ENCODE peak calls at places on chromosome 10, in five cellular contexts. G is lower lobe of right lung, J is cardiac muscle cell, D is heart right ventricle, R is adrenal gland. H is an unnamed sample.

GRCh38 chr10:89644967-89645741 is at the start of gene PANK1:
- DNase-seq in D (peak), J (peak), G (peak), R (peak), H (peak)

GRCh38 chr10:96334888-96335526 is 23.8 kb downstream of the OPALIN start:
- DNase-seq in R (no peak), J (peak), G (no peak), D (peak), H (no peak)

GRCh38 chr10:52409928-52410327 is 95.8 kb downstream of the DKK1 start:
- DNase-seq in J (no peak), D (no peak), R (no peak), G (no peak), H (no peak)

GRCh38 chr10:47182934-47183725 is 116.9 kb upstream of the GDF10 start:
- DNase-seq in R (no peak), D (no peak), J (no peak), G (no peak), H (no peak)

GRCh38 chr10:78401882-78402367 is 368.3 kb downstream of the RPS24 start:
- DNase-seq in D (peak), J (peak), G (no peak), R (no peak), H (no peak)

GRCh38 chr10:61992683-61993629 is 91.5 kb downstream of the ARID5B start:
- DNase-seq in D (peak), J (no peak), G (peak), R (peak), H (peak)

GRCh38 chr10:58956926-58957325 is 219.5 kb upstream of the PHYHIPL start:
- DNase-seq in G (no peak), R (no peak), J (no peak), D (no peak), H (no peak)

GRCh38 chr10:66925896-66926719 is at the start of gene LRRTM3:
- DNase-seq in D (peak), G (no peak), R (peak), J (peak), H (peak)

GRCh38 chr10:75043256-75044121 is 68.0 kb upstream of the SAMD8 start:
- DNase-seq in R (no peak), J (no peak), D (no peak), G (no peak), H (no peak)

GRCh38 chr10:42827201-42827600 is 44.6 kb downstream of the BMS1 start:
- DNase-seq in G (no peak), R (no peak), D (no peak), J (no peak), H (no peak)
- TF ChIP-seq CTCF in G (no peak), R (no peak), D (no peak), J (no peak), H (no peak)

GRCh38 chr10:132464256-132465192 is 67.5 kb downstream of the PWWP2B start:
- DNase-seq in D (peak), R (peak), G (peak), J (peak), H (peak)

GRCh38 chr10:132461683-132462231 is 64.8 kb downstream of the PWWP2B start:
- DNase-seq in J (no peak), D (no peak), R (no peak), G (peak), H (no peak)

GRCh38 chr10:132463333-132464255 is 66.6 kb downstream of the PWWP2B start:
- DNase-seq in D (no peak), R (no peak), G (no peak), J (no peak), H (no peak)

GRCh38 chr10:132461103-132461682 is 64.2 kb downstream of the PWWP2B start:
- DNase-seq in R (no peak), D (no peak), G (no peak), J (no peak), H (no peak)

DNA sequence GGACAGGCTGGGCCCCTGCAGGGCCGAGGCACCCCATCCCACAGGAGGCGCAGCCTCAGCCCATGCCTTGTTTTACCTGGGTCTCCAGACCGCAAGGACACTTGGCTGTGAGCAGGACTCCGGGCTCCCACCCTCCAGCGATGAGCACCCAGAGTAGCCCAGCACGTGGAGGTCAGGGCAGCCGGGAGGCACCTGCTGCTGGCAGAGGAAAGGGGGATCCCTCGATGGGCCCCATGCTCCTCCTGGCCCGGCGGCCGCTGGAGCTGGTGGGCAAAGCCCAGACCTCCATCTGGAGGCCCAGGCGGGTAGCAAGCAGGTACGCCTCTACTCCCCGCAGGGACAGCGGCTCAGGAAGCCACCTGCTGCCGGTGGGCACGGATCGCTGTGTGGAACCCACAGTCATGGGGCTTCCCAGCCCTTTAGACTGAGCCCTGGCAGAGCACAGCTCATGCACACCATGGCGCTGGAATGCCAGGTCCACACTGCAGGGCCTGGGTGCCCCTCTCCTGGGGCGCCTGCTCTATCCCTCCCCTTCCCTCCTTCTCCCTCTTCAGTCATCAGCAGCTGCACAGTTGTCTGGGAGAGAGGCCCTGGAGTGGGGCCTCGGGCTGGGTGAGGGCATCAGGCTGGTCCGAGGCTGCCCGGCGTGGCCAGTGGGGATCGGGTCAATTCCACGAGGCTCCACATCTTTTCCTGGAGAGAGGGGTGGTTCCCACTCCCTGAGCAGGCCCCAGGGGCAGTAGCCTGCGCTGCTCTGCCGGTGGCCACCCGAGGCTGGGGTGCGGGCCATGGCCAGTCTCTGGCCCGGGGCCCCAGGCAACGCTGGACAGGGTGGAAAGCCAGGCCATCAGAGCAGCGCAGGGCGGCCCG is 65.7 kb downstream of the PWWP2B start:
- DNase-seq in D (no peak), G (peak), J (no peak), R (no peak), H (no peak)
- H3K4me3 ChIP-seq in D (no peak), G (no peak), J (no peak), R (no peak), H (no peak)

DNA sequence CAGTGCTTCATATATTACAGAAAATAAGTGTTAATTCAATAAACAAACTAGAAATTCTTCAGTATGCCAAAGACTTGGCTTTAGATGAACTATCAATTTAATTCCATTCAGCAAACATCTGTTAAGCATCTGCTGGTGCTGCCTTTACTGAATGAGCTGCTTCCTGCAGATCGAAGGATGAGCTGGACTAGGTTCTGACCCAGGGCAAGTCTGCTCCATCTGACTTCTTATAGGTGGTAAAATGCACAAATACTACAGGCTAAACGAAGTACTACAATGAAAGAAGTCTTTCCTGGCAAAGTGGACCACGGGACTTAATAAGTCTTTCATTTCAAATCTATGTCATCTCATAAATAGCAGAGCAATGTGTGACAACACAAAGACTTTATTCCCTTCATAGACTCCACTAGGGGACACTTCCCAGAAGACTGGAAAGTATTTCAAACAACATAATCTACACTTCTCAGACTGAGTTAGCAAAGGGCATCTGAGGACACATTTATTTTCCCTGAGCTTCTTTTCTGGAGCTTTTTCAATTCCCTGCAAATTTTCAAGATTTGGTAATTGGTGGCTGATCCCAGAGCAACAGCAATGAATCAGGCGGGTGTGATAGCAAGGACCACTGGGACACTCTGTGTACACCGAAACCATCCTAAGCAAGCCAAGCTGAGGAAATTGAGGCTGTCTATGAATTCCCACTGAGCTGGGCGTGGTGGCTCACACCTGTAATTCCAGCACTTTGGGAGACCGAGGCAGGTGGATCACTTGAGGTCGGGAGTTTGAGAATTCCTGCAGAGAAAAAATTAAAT is 108.9 kb upstream of the FRMD4A start:
- DNase-seq in G (no peak), R (no peak), D (no peak), J (no peak), H (no peak)
- TF ChIP-seq CTCF in G (no peak), R (no peak), D (no peak), J (no peak), H (no peak)

DNA sequence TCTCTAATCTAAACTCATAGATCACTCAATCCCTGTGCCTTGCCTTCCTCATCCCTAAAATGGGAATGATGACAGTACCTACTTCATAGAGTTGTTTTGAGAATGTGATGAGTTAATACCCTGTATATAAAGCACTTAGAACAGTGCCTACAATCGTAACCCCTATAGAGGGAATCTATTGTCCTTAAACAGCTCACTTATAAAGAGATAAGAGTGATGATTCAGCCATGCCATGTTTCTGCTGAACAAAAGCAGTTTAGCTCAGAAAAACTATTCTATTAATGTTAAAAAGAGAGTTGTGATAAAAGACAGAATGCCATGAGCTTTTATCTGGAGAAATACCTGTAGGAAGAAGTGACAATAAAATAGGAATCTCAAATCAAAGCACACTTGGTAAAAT is 63.6 kb downstream of the CUBN start:
- DNase-seq in R (no peak), G (no peak), D (no peak), J (no peak), H (no peak)
- H3K4me3 ChIP-seq in R (no peak), G (no peak), D (no peak), J (no peak), H (no peak)

GRCh38 chr10:32646535-32646934 is 200.6 kb downstream of the CCDC7 start:
- DNase-seq in R (no peak), J (no peak), G (no peak), D (no peak), H (no peak)

GRCh38 chr10:32650246-32650655 is 204.3 kb downstream of the CCDC7 start:
- DNase-seq in D (no peak), J (no peak), R (no peak), G (no peak), H (no peak)
- TF ChIP-seq CTCF in D (no peak), J (peak), R (no peak), G (no peak), H (no peak)

GRCh38 chr10:9172276-9172675 is 1117.8 kb downstream of the GATA3 start:
- DNase-seq in G (no peak), D (no peak), J (no peak), R (no peak), H (no peak)

DNA sequence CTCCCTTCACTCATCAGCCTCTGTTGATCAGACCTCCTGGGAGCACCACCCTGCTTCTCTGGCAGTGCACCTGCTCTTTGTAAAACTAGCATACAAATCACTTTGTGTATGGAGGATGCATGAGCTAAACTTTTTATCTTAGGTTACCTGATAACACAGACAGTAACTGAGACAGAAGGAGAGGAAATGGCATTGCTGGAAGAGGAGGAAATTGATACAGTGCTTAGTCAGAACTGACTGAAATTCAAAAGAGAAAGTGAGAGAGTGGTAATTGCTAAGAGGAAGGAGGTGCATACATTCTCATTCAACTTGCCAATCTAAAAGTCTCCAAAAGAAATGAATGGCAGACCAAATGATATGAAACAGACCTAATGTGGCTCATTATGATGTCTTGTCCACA is 1120.7 kb downstream of the GATA3 start:
- DNase-seq in J (no peak), R (no peak), D (no peak), G (no peak), H (no peak)
- H3K4me3 ChIP-seq in J (no peak), R (no peak), D (no peak), G (no peak), H (no peak)

GRCh38 chr10:69871074-69871473 is 69.4 kb downstream of the COL13A1 start:
- DNase-seq in J (no peak), G (no peak), D (no peak), R (no peak), H (no peak)
- TF ChIP-seq CTCF in J (no peak), G (no peak), D (no peak), R (no peak), H (no peak)

DNA sequence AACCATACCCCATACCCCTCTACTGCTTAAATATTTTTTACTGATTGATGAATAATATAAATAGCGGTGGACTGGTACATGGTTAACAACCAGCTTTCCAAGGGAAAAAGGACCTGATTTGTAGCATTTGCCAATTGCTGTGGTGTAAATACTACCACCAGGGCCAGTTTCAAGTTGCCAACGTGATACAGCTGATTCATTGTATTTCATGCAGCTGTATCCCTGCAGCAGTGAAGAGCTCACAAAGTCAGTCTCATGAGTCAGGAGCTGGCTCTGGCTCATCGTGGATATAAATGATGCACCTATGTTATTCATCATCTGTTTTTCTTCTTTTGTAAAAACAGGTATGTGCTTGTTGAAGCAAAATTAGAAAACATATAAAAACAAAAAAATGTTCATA is 15.2 kb downstream of the CALML5 start:
- DNase-seq in D (no peak), J (no peak), G (no peak), R (no peak), H (no peak)
- H3K4me3 ChIP-seq in D (no peak), J (no peak), G (no peak), R (no peak), H (no peak)

GRCh38 chr10:55158643-55159042 is 357.6 kb upstream of the PCDH15 start:
- DNase-seq in D (no peak), R (peak), G (no peak), J (peak), H (no peak)

GRCh38 chr10:55163388-55163972 is 362.4 kb upstream of the PCDH15 start:
- DNase-seq in G (no peak), J (no peak), D (no peak), R (no peak), H (no peak)

DNA sequence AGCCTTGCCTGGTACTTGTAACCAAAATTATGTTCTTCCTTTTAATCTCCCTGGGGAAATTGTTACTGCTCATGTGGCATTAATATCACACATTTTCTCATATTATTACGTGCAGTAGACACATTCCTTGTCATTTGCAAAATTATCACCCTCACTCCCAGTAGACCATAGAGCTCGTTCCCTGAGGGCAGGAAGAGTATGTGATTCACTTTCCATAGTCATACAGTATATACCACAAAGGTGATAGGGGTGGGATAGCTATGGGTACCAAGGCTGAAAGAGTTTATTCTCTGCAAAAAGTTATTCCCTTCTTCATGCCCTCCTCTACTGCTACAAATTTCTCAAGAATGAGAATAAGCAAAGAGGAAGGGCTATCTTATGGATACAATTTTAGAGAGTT is 359.9 kb upstream of the PCDH15 start:
- DNase-seq in R (no peak), J (no peak), D (no peak), G (no peak), H (no peak)
- TF ChIP-seq CTCF in R (no peak), J (no peak), D (no peak), G (no peak), H (no peak)

DNA sequence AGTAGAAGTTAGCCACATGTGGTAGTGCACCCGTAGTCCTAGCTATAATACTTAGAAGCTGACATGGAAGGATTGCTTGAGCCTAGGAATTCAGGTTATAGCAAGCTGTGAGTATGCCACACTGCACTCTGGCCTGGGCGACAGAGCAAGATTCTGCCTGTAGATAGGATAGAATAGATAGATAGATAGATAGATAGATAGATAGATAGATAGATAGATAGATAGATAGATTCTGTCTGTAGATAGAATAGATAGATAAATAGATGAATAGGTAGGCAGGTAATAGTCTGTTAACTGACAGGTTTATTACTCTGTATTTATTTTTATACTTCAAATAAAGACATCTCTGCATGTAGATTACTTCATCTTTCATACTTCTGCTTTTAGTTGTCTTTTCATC is 31.7 kb downstream of the CCAR1 start:
- DNase-seq in D (no peak), G (no peak), J (no peak), R (no peak), H (no peak)
- H3K4me3 ChIP-seq in D (no peak), G (no peak), J (no peak), R (no peak), H (no peak)